ENCODE peak calls at places on chromosome 10, in six cellular contexts. One of them, this sample, is unnamed.

GRCh38 chr10:61486251-61486650 is 33.1 kb upstream of the TMEM26 start:
- DNase-seq in HT-29: no peak
- DNase-seq in ELR: no peak
- DNase-seq in occipital lobe: no peak
- DNase-seq in HS-5: no peak
- DNase-seq in RWPE1: no peak
- DNase-seq in this sample: no peak

GRCh38 chr10:12333382-12334185 is 15.8 kb upstream of the CAMK1D start:
- DNase-seq in ELR: peak
- DNase-seq in HS-5: peak
- DNase-seq in HT-29: peak
- DNase-seq in occipital lobe: peak
- DNase-seq in RWPE1: peak
- DNase-seq in this sample: peak

GRCh38 chr10:131980757-131981428 is 830 bp downstream of the BNIP3 start:
- DNase-seq in HS-5: no peak
- DNase-seq in occipital lobe: no peak
- DNase-seq in RWPE1: no peak
- DNase-seq in HT-29: no peak
- DNase-seq in ELR: peak
- DNase-seq in this sample: no peak

GRCh38 chr10:35607475-35608316 is 2.6 kb downstream of the GJD4 start:
- DNase-seq in occipital lobe: no peak
- DNase-seq in HS-5: no peak
- DNase-seq in HT-29: no peak
- DNase-seq in RWPE1: no peak
- DNase-seq in ELR: peak
- DNase-seq in this sample: no peak

GRCh38 chr10:130025811-130026510 is 61.9 kb upstream of the EBF3 start:
- DNase-seq in occipital lobe: no peak
- DNase-seq in ELR: no peak
- DNase-seq in RWPE1: no peak
- DNase-seq in HS-5: no peak
- DNase-seq in HT-29: no peak
- DNase-seq in this sample: no peak

GRCh38 chr10:113469796-113470195 is 83.1 kb upstream of the HABP2 start:
- DNase-seq in HS-5: no peak
- DNase-seq in RWPE1: no peak
- DNase-seq in HT-29: no peak
- DNase-seq in ELR: no peak
- DNase-seq in occipital lobe: no peak
- DNase-seq in this sample: no peak

GRCh38 chr10:13608246-13608853 is 21.6 kb downstream of the PRPF18 start:
- DNase-seq in RWPE1: no peak
- DNase-seq in HS-5: no peak
- DNase-seq in HT-29: no peak
- DNase-seq in occipital lobe: no peak
- DNase-seq in ELR: no peak
- DNase-seq in this sample: peak

GRCh38 chr10:13340626-13341370 is 7.3 kb downstream of the SEPHS1 start:
- DNase-seq in HT-29: no peak
- DNase-seq in occipital lobe: no peak
- DNase-seq in HS-5: no peak
- DNase-seq in ELR: no peak
- DNase-seq in RWPE1: no peak
- DNase-seq in this sample: no peak

GRCh38 chr10:17847586-17848296 is 38.6 kb downstream of the MRC1 start:
- DNase-seq in ELR: peak
- DNase-seq in RWPE1: no peak
- DNase-seq in HT-29: peak
- DNase-seq in occipital lobe: no peak
- DNase-seq in HS-5: no peak
- DNase-seq in this sample: no peak

GRCh38 chr10:68151453-68151852 is 42.2 kb downstream of the MYPN start:
- DNase-seq in ELR: no peak
- DNase-seq in HT-29: no peak
- DNase-seq in HS-5: no peak
- DNase-seq in RWPE1: no peak
- DNase-seq in occipital lobe: no peak
- DNase-seq in this sample: no peak

GRCh38 chr10:96130326-96130758 is 245 bp downstream of the ZNF518A start:
- DNase-seq in RWPE1: peak
- DNase-seq in HT-29: peak
- DNase-seq in occipital lobe: no peak
- DNase-seq in HS-5: no peak
- DNase-seq in ELR: peak
- DNase-seq in this sample: peak

GRCh38 chr10:8048281-8049008 is 6.0 kb upstream of the GATA3 start:
- DNase-seq in RWPE1: no peak
- DNase-seq in occipital lobe: no peak
- DNase-seq in HS-5: no peak
- DNase-seq in ELR: no peak
- DNase-seq in HT-29: no peak
- DNase-seq in this sample: no peak

GRCh38 chr10:132299381-132300336 is 8.1 kb downstream of the STK32C start:
- DNase-seq in occipital lobe: no peak
- DNase-seq in HS-5: no peak
- DNase-seq in RWPE1: no peak
- DNase-seq in HT-29: no peak
- DNase-seq in ELR: no peak
- DNase-seq in this sample: no peak

GRCh38 chr10:59273453-59273852 is 88.9 kb downstream of the FAM13C start:
- DNase-seq in HT-29: no peak
- DNase-seq in HS-5: no peak
- DNase-seq in ELR: no peak
- DNase-seq in RWPE1: no peak
- DNase-seq in occipital lobe: no peak
- DNase-seq in this sample: no peak

GRCh38 chr10:113037222-113037621 is 87.2 kb downstream of the TCF7L2 start:
- DNase-seq in occipital lobe: no peak
- DNase-seq in HT-29: no peak
- DNase-seq in HS-5: no peak
- DNase-seq in RWPE1: no peak
- DNase-seq in ELR: no peak
- DNase-seq in this sample: no peak

GRCh38 chr10:28939352-28940157 is 262.2 kb downstream of the BAMBI start:
- DNase-seq in RWPE1: no peak
- DNase-seq in ELR: no peak
- DNase-seq in occipital lobe: peak
- DNase-seq in HS-5: no peak
- DNase-seq in HT-29: peak
- DNase-seq in this sample: no peak

GRCh38 chr10:79223346-79224048 is 123.8 kb upstream of the PPIF start:
- DNase-seq in HT-29: no peak
- DNase-seq in HS-5: no peak
- DNase-seq in ELR: no peak
- DNase-seq in RWPE1: no peak
- DNase-seq in occipital lobe: no peak
- DNase-seq in this sample: no peak

GRCh38 chr10:131865223-131865917 is 35.4 kb upstream of the PPP2R2D start:
- DNase-seq in ELR: no peak
- DNase-seq in HT-29: no peak
- DNase-seq in occipital lobe: no peak
- DNase-seq in RWPE1: no peak
- DNase-seq in HS-5: no peak
- DNase-seq in this sample: no peak

GRCh38 chr10:58590924-58591323 is 78.3 kb downstream of the BICC1 start:
- DNase-seq in ELR: no peak
- DNase-seq in HS-5: no peak
- DNase-seq in RWPE1: no peak
- DNase-seq in occipital lobe: no peak
- DNase-seq in HT-29: no peak
- DNase-seq in this sample: no peak

GRCh38 chr10:6009159-6009558 is 31.8 kb upstream of the IL15RA start:
- DNase-seq in HT-29: no peak
- DNase-seq in occipital lobe: no peak
- DNase-seq in ELR: no peak
- DNase-seq in RWPE1: no peak
- DNase-seq in HS-5: no peak
- DNase-seq in this sample: no peak

GRCh38 chr10:29608062-29608461 is 26.7 kb downstream of the SVIL start:
- DNase-seq in HS-5: no peak
- DNase-seq in HT-29: no peak
- DNase-seq in occipital lobe: no peak
- DNase-seq in RWPE1: no peak
- DNase-seq in ELR: no peak
- DNase-seq in this sample: no peak

GRCh38 chr10:26725837-26726727 is 28.6 kb downstream of the PDSS1 start:
- DNase-seq in occipital lobe: no peak
- DNase-seq in HS-5: no peak
- DNase-seq in ELR: peak
- DNase-seq in HT-29: peak
- DNase-seq in RWPE1: peak
- DNase-seq in this sample: no peak

GRCh38 chr10:96588060-96588554 is 1.3 kb upstream of the TM9SF3 start:
- DNase-seq in HT-29: peak
- DNase-seq in ELR: no peak
- DNase-seq in RWPE1: no peak
- DNase-seq in HS-5: no peak
- DNase-seq in occipital lobe: no peak
- DNase-seq in this sample: no peak

GRCh38 chr10:102540023-102540422 is 36.3 kb downstream of the SUFU start:
- DNase-seq in HT-29: peak
- DNase-seq in ELR: peak
- DNase-seq in RWPE1: peak
- DNase-seq in HS-5: no peak
- DNase-seq in occipital lobe: no peak
- DNase-seq in this sample: no peak

GRCh38 chr10:131098416-131098952 is 213.0 kb downstream of the TCERG1L start:
- DNase-seq in ELR: no peak
- DNase-seq in occipital lobe: no peak
- DNase-seq in RWPE1: no peak
- DNase-seq in HT-29: no peak
- DNase-seq in HS-5: no peak
- DNase-seq in this sample: no peak

GRCh38 chr10:113226404-113226803 is 276.4 kb downstream of the TCF7L2 start:
- DNase-seq in RWPE1: no peak
- DNase-seq in HT-29: no peak
- DNase-seq in occipital lobe: no peak
- DNase-seq in HS-5: no peak
- DNase-seq in ELR: no peak
- DNase-seq in this sample: no peak

GRCh38 chr10:96133135-96133534 is 3.0 kb downstream of the ZNF518A start:
- DNase-seq in HS-5: peak
- DNase-seq in occipital lobe: no peak
- DNase-seq in RWPE1: peak
- DNase-seq in HT-29: no peak
- DNase-seq in ELR: peak
- DNase-seq in this sample: no peak

GRCh38 chr10:78570633-78571032 is 498.1 kb upstream of the ZMIZ1 start:
- DNase-seq in HT-29: no peak
- DNase-seq in RWPE1: no peak
- DNase-seq in occipital lobe: no peak
- DNase-seq in HS-5: no peak
- DNase-seq in ELR: no peak
- DNase-seq in this sample: no peak

GRCh38 chr10:28089467-28089866 is 90.6 kb upstream of the ODAD2 start:
- DNase-seq in RWPE1: peak
- DNase-seq in HS-5: peak
- DNase-seq in occipital lobe: no peak
- DNase-seq in HT-29: no peak
- DNase-seq in ELR: peak
- DNase-seq in this sample: no peak

GRCh38 chr10:59285073-59285472 is 77.3 kb downstream of the FAM13C start:
- DNase-seq in RWPE1: no peak
- DNase-seq in ELR: no peak
- DNase-seq in occipital lobe: no peak
- DNase-seq in HS-5: no peak
- DNase-seq in HT-29: no peak
- DNase-seq in this sample: no peak

GRCh38 chr10:42864575-42864974 is 82.0 kb downstream of the BMS1 start:
- DNase-seq in RWPE1: no peak
- DNase-seq in occipital lobe: no peak
- DNase-seq in ELR: peak
- DNase-seq in HS-5: no peak
- DNase-seq in HT-29: peak
- DNase-seq in this sample: no peak

GRCh38 chr10:75624632-75625031 is 193.2 kb downstream of the LRMDA start:
- DNase-seq in HS-5: no peak
- DNase-seq in ELR: no peak
- DNase-seq in occipital lobe: no peak
- DNase-seq in RWPE1: no peak
- DNase-seq in HT-29: no peak
- DNase-seq in this sample: no peak

GRCh38 chr10:69327463-69328345 is 49.4 kb downstream of the HK1 start:
- DNase-seq in RWPE1: no peak
- DNase-seq in ELR: no peak
- DNase-seq in occipital lobe: peak
- DNase-seq in HS-5: no peak
- DNase-seq in HT-29: peak
- DNase-seq in this sample: no peak

GRCh38 chr10:94103902-94104301 is 110.2 kb downstream of the PLCE1 start:
- DNase-seq in HS-5: no peak
- DNase-seq in HT-29: peak
- DNase-seq in RWPE1: no peak
- DNase-seq in occipital lobe: no peak
- DNase-seq in ELR: peak
- DNase-seq in this sample: peak

GRCh38 chr10:129820451-129820850 is 143.6 kb downstream of the EBF3 start:
- DNase-seq in occipital lobe: no peak
- DNase-seq in HS-5: no peak
- DNase-seq in RWPE1: no peak
- DNase-seq in ELR: no peak
- DNase-seq in HT-29: no peak
- DNase-seq in this sample: no peak

GRCh38 chr10:131819241-131820072 is 81.4 kb upstream of the PPP2R2D start:
- DNase-seq in HS-5: no peak
- DNase-seq in ELR: no peak
- DNase-seq in RWPE1: no peak
- DNase-seq in HT-29: no peak
- DNase-seq in occipital lobe: no peak
- DNase-seq in this sample: no peak

This sample was measured in BJ.